ENCODE peak calls at places on chromosomes 11 and 22, in four cellular contexts. F is NCI-H146, B is tibial nerve, S is midbrain. D is an unnamed sample.

GRCh38 chr11:105632316-105632715 is 22.4 kb downstream of the GRIA4 start:
- DNase-seq in S (no peak), F (no peak), B (no peak), D (no peak)

GRCh38 chr11:98227266-98227665 is 793.5 kb upstream of the CNTN5 start:
- DNase-seq in B (no peak), F (no peak), S (no peak), D (no peak)

GRCh38 chr11:101482556-101483124 is 101.2 kb downstream of the TRPC6 start:
- DNase-seq in F (no peak), B (no peak), S (no peak), D (no peak)

GRCh38 chr11:86891020-86891419 is 64.2 kb downstream of the FZD4 start:
- DNase-seq in B (no peak), F (no peak), S (no peak), D (no peak)

GRCh38 chr22:26725012-26725676 is 67.8 kb downstream of the MIAT start:
- DNase-seq in S (no peak), B (no peak), F (no peak), D (no peak)

GRCh38 chr11:117572129-117572528 is 224.9 kb downstream of the DSCAML1 start:
- DNase-seq in S (no peak), B (no peak), F (peak), D (peak)

GRCh38 chr11:1372660-1373059 is 17.1 kb upstream of the BRSK2 start:
- DNase-seq in S (no peak), B (no peak), F (no peak), D (no peak)

GRCh38 chr11:78211565-78211964 is 22.8 kb downstream of the USP35 start:
- DNase-seq in S (no peak), F (no peak), B (no peak), D (no peak)

GRCh38 chr11:102390667-102391449 is 43.8 kb downstream of the BIRC2 start:
- DNase-seq in B (peak), S (peak), F (peak), D (peak)

GRCh38 chr22:23175817-23176644 is 4.3 kb upstream of the BCR start:
- DNase-seq in S (no peak), B (no peak), F (no peak), D (no peak)

GRCh38 chr11:98061858-98062257 is 958.9 kb upstream of the CNTN5 start:
- DNase-seq in S (no peak), B (no peak), F (no peak), D (no peak)

GRCh38 chr11:69212121-69213110 is 56.7 kb downstream of the SMIM38 start:
- DNase-seq in B (no peak), S (no peak), F (no peak), D (no peak)

GRCh38 chr11:1517117-1518005 is 30.8 kb upstream of the MOB2 start:
- DNase-seq in F (no peak), S (no peak), B (no peak), D (no peak)

GRCh38 chr11:44409558-44410236 is 99.8 kb upstream of the ALX4 start:
- DNase-seq in B (no peak), F (no peak), S (no peak), D (no peak)

GRCh38 chr11:15346907-15347306 is 232.2 kb downstream of the INSC start:
- DNase-seq in S (no peak), B (no peak), F (no peak), D (no peak)

GRCh38 chr11:114285599-114285998 is 10.6 kb upstream of the NNMT start:
- DNase-seq in B (no peak), F (no peak), S (no peak), D (no peak)

GRCh38 chr11:64035581-64035980 is at the start of gene FLRT1:
- DNase-seq in F (peak), B (no peak), S (peak), D (no peak)

GRCh38 chr11:57460756-57461749 is 725 bp downstream of the RTN4RL2 start:
- DNase-seq in S (no peak), B (no peak), F (peak), D (peak)

GRCh38 chr11:7418061-7418460 is 67.2 kb upstream of the OLFML1 start:
- DNase-seq in S (no peak), F (no peak), B (no peak), D (no peak)

GRCh38 chr11:122267602-122268001 is 151.6 kb upstream of the BLID start:
- DNase-seq in S (no peak), B (no peak), F (no peak), D (no peak)

GRCh38 chr11:1072116-1072820 is 2.4 kb upstream of the MUC2 start:
- DNase-seq in S (no peak), F (peak), B (no peak), D (no peak)

GRCh38 chr11:12540913-12541587 is 133.2 kb upstream of the TEAD1 start:
- DNase-seq in S (no peak), F (no peak), B (no peak), D (no peak)

GRCh38 chr22:40449676-40450035 is 79.3 kb downstream of the SGSM3 start:
- DNase-seq in S (no peak), F (no peak), B (no peak), D (no peak)

GRCh38 chr11:15774021-15774862 is 582.1 kb downstream of the SOX6 start:
- DNase-seq in F (no peak), B (no peak), S (no peak), D (no peak)

GRCh38 chr22:39773976-39774539 is 119.5 kb downstream of the ENTHD1 start:
- DNase-seq in S (no peak), F (no peak), B (no peak), D (peak)

GRCh38 chr11:60165946-60166345 is 16.9 kb downstream of the MS4A6A start:
- DNase-seq in F (no peak), S (no peak), B (no peak), D (no peak)

GRCh38 chr11:58006940-58007339 is 16.7 kb upstream of the OR9Q1 start:
- DNase-seq in B (no peak), S (no peak), F (no peak), D (no peak)

GRCh38 chr11:102109896-102110760 is at the start of gene YAP1:
- DNase-seq in F (no peak), S (peak), B (peak), D (peak)

GRCh38 chr11:120182357-120182756 is 28.5 kb upstream of the OAF start:
- DNase-seq in S (no peak), B (no peak), F (no peak), D (no peak)

GRCh38 chr11:75388386-75389275 is 10.7 kb upstream of the RPS3 start:
- DNase-seq in B (peak), S (peak), F (peak), D (peak)

GRCh38 chr22:19423906-19424500 is 7.5 kb downstream of the HIRA start:
- DNase-seq in F (no peak), S (no peak), B (no peak), D (no peak)

GRCh38 chr11:63915961-63916836 is 765 bp downstream of the RCOR2 start:
- DNase-seq in S (peak), F (peak), B (no peak), D (peak)

GRCh38 chr11:93020248-93021088 is 51.0 kb downstream of the MTNR1B start:
- DNase-seq in S (no peak), F (no peak), B (no peak), D (no peak)

GRCh38 chr11:9301720-9302119 is 12.7 kb downstream of the TMEM41B start:
- DNase-seq in F (no peak), S (no peak), B (no peak), D (no peak)

GRCh38 chr11:103892603-103893002 is 143.8 kb upstream of the DDI1 start:
- DNase-seq in F (no peak), B (no peak), S (no peak), D (no peak)

GRCh38 chr11:69841859-69842698 is 22.9 kb upstream of the FGF3 start:
- DNase-seq in B (no peak), F (no peak), S (no peak), D (no peak)

GRCh38 chr11:33842236-33842915 is 49.5 kb downstream of the LMO2 start:
- DNase-seq in S (no peak), F (no peak), B (no peak), D (no peak)

GRCh38 chr11:72577271-72577681 is 96.9 kb downstream of the PDE2A start:
- DNase-seq in S (no peak), F (no peak), B (no peak), D (no peak)

D was measured in NCI-H510A treated with DMSO at 0.1 percent for 48 hours.